ENCODE peak calls at places on chromosomes 11 and 22, in four cellular contexts. V is stimulated activated CD8-positive, alpha-beta memory T cell treated with anti-CD3 and anti-CD28 coated beads, Interleukin-15, amount 100 ng/mL, for 1 hour; R is MM.1S; I is stimulated activated CD4-positive, alpha-beta T cell treated with anti-CD3 and anti-CD28 coated beads, Interleukin-4, amount 100 ng/mL, for 48 hours. Q is an unnamed sample.

GRCh38 chr11:5809905-5810792 is 1.4 kb downstream of the OR52N2 start:
- DNase-seq in V (no peak), R (no peak), I (no peak), Q (no peak)

GRCh38 chr22:44211256-44211945 is 30.7 kb downstream of the PARVG start:
- DNase-seq in V (no peak), R (no peak), I (no peak), Q (no peak)

GRCh38 chr11:1556278-1557167 is 15.5 kb downstream of the DUSP8 start:
- DNase-seq in V (no peak), R (no peak), I (no peak), Q (no peak)

GRCh38 chr11:17256512-17256911 is 20.0 kb upstream of the NUCB2 start:
- DNase-seq in V (no peak), R (no peak), I (no peak), Q (no peak)

GRCh38 chr22:45006873-45007246 is 2.9 kb downstream of the PHF21B start:
- DNase-seq in V (no peak), R (no peak), I (no peak), Q (peak; percentile 43)

GRCh38 chr11:72609045-72609444 is 65.2 kb downstream of the PDE2A start:
- DNase-seq in V (no peak), R (peak; percentile 38), I (no peak), Q (no peak)

GRCh38 chr11:70032470-70032795 is 45.7 kb upstream of the ANO1 start:
- DNase-seq in V (no peak), R (no peak), I (no peak), Q (no peak)

GRCh38 chr11:132704796-132705375 is 827.4 kb downstream of the OPCML start:
- DNase-seq in V (no peak), R (no peak), I (no peak), Q (no peak)

GRCh38 chr22:36014539-36015072 is 14.0 kb downstream of the RBFOX2 start:
- DNase-seq in V (no peak), R (no peak), I (no peak), Q (no peak)

GRCh38 chr11:46736615-46737014 is 17.6 kb downstream of the F2 start:
- DNase-seq in V (no peak), R (no peak), I (no peak), Q (no peak)

GRCh38 chr11:87368151-87368550 is 330.4 kb downstream of the TMEM135 start:
- DNase-seq in V (no peak), R (no peak), I (no peak), Q (no peak)

GRCh38 chr11:43376594-43376993 is 17.9 kb downstream of the TTC17 start:
- DNase-seq in V (no peak), R (no peak), I (no peak), Q (no peak)